ENCODE peak calls at places on chromosomes 12 and 14, in five cellular contexts. B is mucosa of descending colon, D is AG04450, F is cardiac fibroblast, H is lower lobe of right lung. J is an unnamed sample.

GRCh38 chr14:74480051-74480450 is 13.1 kb downstream of the NPC2 start:
- DNase-seq in B (no peak), D (no peak), F (no peak), H (no peak), J (no peak)

GRCh38 chr14:23605931-23606585 is 27.5 kb upstream of the JPH4 start:
- DNase-seq in B (no peak), D (no peak), F (peak; percentile 8), H (no peak), J (peak; percentile 5)

GRCh38 chr14:23297096-23297495 is 5.6 kb downstream of the PPP1R3E start:
- DNase-seq in B (no peak), D (no peak), F (no peak), H (no peak), J (no peak)

GRCh38 chr14:23345987-23346692 is 6.5 kb downstream of the SLC22A17 start:
- DNase-seq in B (no peak), D (no peak), F (no peak), H (no peak), J (no peak)

GRCh38 chr14:21505009-21505553 is 6.1 kb downstream of the METTL3 start:
- DNase-seq in B (no peak), D (no peak), F (no peak), H (no peak), J (no peak)

GRCh38 chr12:89962648-89963047 is 254.0 kb upstream of the ATP2B1 start:
- DNase-seq in B (no peak), D (no peak), F (peak; percentile 16), H (no peak), J (peak; percentile 35)

GRCh38 chr12:128823216-128823915 is 392 bp downstream of the SLC15A4 start:
- DNase-seq in B (peak; percentile 75), D (no peak), F (no peak), H (peak; percentile 62), J (peak; percentile 7)

GRCh38 chr14:73239463-73240241 is 2.3 kb downstream of the PAPLN start:
- DNase-seq in B (no peak), D (no peak), F (peak; percentile 68), H (peak; percentile 59), J (no peak)

GRCh38 chr12:97752129-97752528 is 289.5 kb downstream of the RMST start:
- DNase-seq in B (no peak), D (no peak), F (no peak), H (no peak), J (no peak)

GRCh38 chr14:34460841-34461240 is 1.2 kb downstream of the SPTSSA start:
- DNase-seq in B (no peak), D (no peak), F (peak; percentile 54), H (no peak), J (peak; percentile 27)

GRCh38 chr14:74429991-74430390 is 4.0 kb upstream of the SYNDIG1L start:
- DNase-seq in B (no peak), D (no peak), F (no peak), H (no peak), J (no peak)

GRCh38 chr14:65257405-65257804 is 155.1 kb upstream of the MAX start:
- DNase-seq in B (no peak), D (no peak), F (no peak), H (no peak), J (no peak)

GRCh38 chr12:76183459-76184186 is 99.1 kb upstream of the NAP1L1 start:
- DNase-seq in B (no peak), D (peak; percentile 96), F (peak; percentile 99), H (no peak), J (peak; percentile 98)

GRCh38 chr12:91967590-91967989 is 178.1 kb downstream of the BTG1 start:
- DNase-seq in B (no peak), D (no peak), F (no peak), H (no peak), J (no peak)

GRCh38 chr14:64324461-64325255 is 30.5 kb upstream of the ESR2 start:
- DNase-seq in B (no peak), D (no peak), F (peak; percentile 58), H (no peak), J (peak; percentile 52)

GRCh38 chr14:86865934-86866333 is 1127.0 kb downstream of the GALC start:
- DNase-seq in B (no peak), D (no peak), F (no peak), H (no peak), J (no peak)

GRCh38 chr12:80864046-80864735 is 73.5 kb downstream of the LIN7A start:
- DNase-seq in B (no peak), D (no peak), F (peak; percentile 33), H (no peak), J (no peak)

GRCh38 chr14:22852599-22852939 is 16.2 kb downstream of the MMP14 start:
- DNase-seq in B (no peak), D (no peak), F (no peak), H (no peak), J (no peak)

GRCh38 chr12:62292761-62293446 is 32.7 kb downstream of the USP15 start:
- DNase-seq in B (no peak), D (no peak), F (peak; percentile 42), H (no peak), J (no peak)

GRCh38 chr12:71159260-71159659 is 1.5 kb upstream of the TSPAN8 start:
- DNase-seq in B (no peak), D (no peak), F (no peak), H (no peak), J (no peak)

GRCh38 chr12:114916531-114916930 is 232.6 kb upstream of the TBX3 start:
- DNase-seq in B (no peak), D (no peak), F (no peak), H (no peak), J (no peak)

GRCh38 chr12:53712059-53712643 is 15.1 kb downstream of the CALCOCO1 start:
- DNase-seq in B (no peak), D (no peak), F (no peak), H (no peak), J (no peak)

GRCh38 chr14:60226296-60226695 is 22.7 kb upstream of the PPM1A start:
- DNase-seq in B (no peak), D (no peak), F (no peak), H (no peak), J (no peak)

GRCh38 chr12:4856556-4856955 is 53.1 kb upstream of the KCNA1 start:
- DNase-seq in B (no peak), D (no peak), F (no peak), H (no peak), J (no peak)

GRCh38 chr14:99862111-99862510 is 68.9 kb downstream of the EML1 start:
- DNase-seq in B (no peak), D (no peak), F (peak; percentile 48), H (no peak), J (no peak)

GRCh38 chr12:28216016-28216415 is 25.8 kb downstream of the CCDC91 start:
- DNase-seq in B (no peak), D (no peak), F (no peak), H (no peak), J (no peak)

GRCh38 chr14:103725001-103725682 is 9.5 kb downstream of the ZFYVE21 start:
- DNase-seq in B (no peak), D (no peak), F (no peak), H (no peak), J (no peak)

GRCh38 chr12:127485528-127485927 is 781.4 kb upstream of the TMEM132C start:
- DNase-seq in B (no peak), D (peak; percentile 68), F (peak; percentile 87), H (no peak), J (peak; percentile 32)

GRCh38 chr12:123089125-123089524 is 61.8 kb downstream of the PITPNM2 start:
- DNase-seq in B (no peak), D (no peak), F (no peak), H (no peak), J (no peak)

GRCh38 chr12:88698471-88698870 is 118.2 kb upstream of the KITLG start:
- DNase-seq in B (no peak), D (no peak), F (no peak), H (no peak), J (no peak)

GRCh38 chr14:43754838-43755237 is 752.2 kb downstream of the FSCB start:
- DNase-seq in B (no peak), D (no peak), F (no peak), H (no peak), J (no peak)

GRCh38 chr12:130120012-130120805 is 42.1 kb upstream of the FZD10 start:
- DNase-seq in B (no peak), D (no peak), F (no peak), H (no peak), J (no peak)

GRCh38 chr14:65972891-65973290 is 513.3 kb upstream of the CCDC196 start:
- DNase-seq in B (no peak), D (no peak), F (peak; percentile 54), H (no peak), J (peak; percentile 36)

GRCh38 chr14:37969511-37969979 is 238.2 kb upstream of the SSTR1 start:
- DNase-seq in B (no peak), D (no peak), F (no peak), H (no peak), J (no peak)

GRCh38 chr14:100944052-100944451 is 40.5 kb upstream of the RTL1 start:
- DNase-seq in B (no peak), D (no peak), F (no peak), H (no peak), J (no peak)

DNA sequence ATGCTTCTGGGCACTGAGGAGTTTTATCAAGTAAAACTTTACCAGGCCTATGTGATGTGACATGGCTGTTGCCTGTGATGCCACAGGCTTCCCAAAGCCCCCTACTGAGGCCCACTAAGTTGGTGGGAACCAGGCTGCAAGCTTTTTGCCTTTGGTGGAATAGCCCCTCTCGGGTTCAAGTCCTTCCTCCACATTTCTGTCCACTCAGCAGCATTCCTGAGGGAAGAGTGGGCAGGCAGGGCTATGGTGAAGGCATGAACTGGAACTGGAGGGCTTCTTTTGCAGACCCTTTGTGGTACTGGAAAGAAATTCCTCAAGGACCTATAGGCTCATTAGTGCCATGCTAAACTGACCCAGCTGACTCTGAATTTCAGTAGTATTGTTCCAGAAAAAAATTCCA is 48.5 kb downstream of the WDR20 start:
- DNase-seq in B (no peak), D (no peak), F (no peak), H (no peak), J (no peak)
- H3K4me3 ChIP-seq in B (no peak overlapping the region), D (no peak overlapping the region), F (no peak overlapping the region), H (no peak overlapping the region), J (no peak overlapping the region)

GRCh38 chr14:92472860-92473259 is 40.7 kb upstream of the RIN3 start:
- DNase-seq in B (no peak), D (no peak), F (no peak), H (no peak), J (peak; percentile 62)
- TF ChIP-seq CTCF in B (no peak), D (no peak), F (no peak), H (no peak), J (no peak)

GRCh38 chr14:42228611-42229010 is 621.9 kb downstream of the LRFN5 start:
- DNase-seq in B (no peak), D (no peak), F (no peak), H (no peak), J (no peak)
- H3K4me3 ChIP-seq in B (no peak overlapping the region), D (no peak overlapping the region), F (no peak overlapping the region), H (no peak overlapping the region), J (no peak overlapping the region)

DNA sequence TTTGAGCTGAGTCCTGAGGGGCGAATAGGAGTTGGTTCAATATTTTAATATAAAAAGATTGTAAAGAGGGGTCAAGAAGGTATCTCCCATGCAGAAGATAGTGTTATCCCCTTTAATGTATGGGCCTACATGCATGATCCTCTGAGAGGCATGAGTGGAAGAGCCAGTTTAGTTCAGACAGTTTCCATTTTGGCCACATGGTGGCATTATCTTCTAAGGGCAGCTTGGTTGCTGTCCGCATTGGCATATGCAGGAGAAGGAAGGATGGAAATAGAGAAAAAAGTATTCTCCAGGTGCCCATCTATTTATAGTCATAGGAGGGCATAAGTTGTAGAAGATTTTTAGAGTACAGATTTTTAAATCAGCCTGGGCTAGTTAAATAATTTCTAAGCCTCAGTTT is 5.4 kb downstream of the SAMD4A start:
- DNase-seq in B (no peak), D (no peak), F (peak; percentile 70), H (no peak), J (peak; percentile 31)
- TF ChIP-seq CTCF in B (no peak), D (peak; percentile 46), F (peak; percentile 55), H (peak; percentile 45), J (peak; percentile 43)

GRCh38 chr12:1553546-1553945 is 40.8 kb downstream of the FBXL14 start:
- DNase-seq in B (no peak), D (no peak), F (no peak), H (no peak), J (no peak)
- H3K4me3 ChIP-seq in B (no peak overlapping the region), D (no peak overlapping the region), F (no peak overlapping the region), H (no peak overlapping the region), J (no peak overlapping the region)

J was measured in bronchial epithelial cell.